ENCODE peak calls at places on chromosomes 3 and 15, in eight cellular contexts. C is cardiac muscle cell, B is brain microvascular endothelial cell, D is IMR-90, G is astrocyte of the spinal cord, Q is cardiac fibroblast, Y is mucosa of descending colon, J is transverse colon. F is an unnamed sample.

GRCh38 chr3:67622652-67623051 is 31.8 kb downstream of the SUCLG2 start:
- DNase-seq in C (no peak), B (no peak), D (no peak), G (no peak), Q (no peak), Y (no peak), J (no peak), F (no peak)

GRCh38 chr15:42085236-42085605 is 9.1 kb downstream of the PLA2G4D start:
- DNase-seq in C (no peak), B (no peak), D (no peak), G (no peak), Q (no peak), Y (no peak), J (peak; percentile 43), F (no peak)

GRCh38 chr3:142866841-142867631 is 21.8 kb downstream of the PCOLCE2 start:
- DNase-seq in C (no peak), B (no peak), D (no peak), G (no peak), Q (no peak), Y (no peak), J (no peak), F (no peak)

GRCh38 chr3:119810018-119810435 is 28.1 kb downstream of the NR1I2 start:
- DNase-seq in C (peak; percentile 22), B (peak; percentile 9), D (peak; percentile 18), G (peak; percentile 26), Q (peak; percentile 33), Y (no peak), J (peak; percentile 15), F (no peak)

GRCh38 chr3:55160241-55160877 is 232.5 kb upstream of the LRTM1 start:
- DNase-seq in C (no peak), B (peak; percentile 99), D (peak; percentile 100), G (peak; percentile 100), Q (peak; percentile 87), Y (peak; percentile 46), J (peak; percentile 45), F (peak; percentile 79)

GRCh38 chr3:111668912-111669488 is 73.9 kb upstream of the ZBED2 start:
- DNase-seq in C (peak; percentile 61), B (no peak), D (peak; percentile 76), G (peak; percentile 69), Q (peak; percentile 80), Y (no peak), J (no peak), F (no peak)

GRCh38 chr3:38214560-38214959 is 49.2 kb downstream of the OXSR1 start:
- DNase-seq in C (no peak), B (no peak), D (peak; percentile 29), G (no peak), Q (no peak), Y (no peak), J (no peak), F (no peak)

GRCh38 chr15:90207252-90207651 is 6.1 kb downstream of the SEMA4B start:
- DNase-seq in C (no peak), B (no peak), D (no peak), G (no peak), Q (no peak), Y (no peak), J (no peak), F (no peak)

GRCh38 chr3:190318666-190319065 is 3.6 kb downstream of the CLDN1 start:
- DNase-seq in C (no peak), B (no peak), D (no peak), G (no peak), Q (no peak), Y (no peak), J (no peak), F (no peak)

GRCh38 chr3:69932087-69932486 is 67.4 kb upstream of the SAMMSON start:
- DNase-seq in C (no peak), B (no peak), D (no peak), G (no peak), Q (no peak), Y (no peak), J (no peak), F (no peak)

GRCh38 chr3:187679638-187680396 is 9.6 kb upstream of the SST start:
- DNase-seq in C (peak; percentile 88), B (peak; percentile 65), D (peak; percentile 68), G (peak; percentile 65), Q (peak; percentile 83), Y (peak; percentile 81), J (peak; percentile 79), F (no peak)

GRCh38 chr3:25944328-25944727 is 154.4 kb downstream of the OXSM start:
- DNase-seq in C (no peak), B (no peak), D (no peak), G (no peak), Q (no peak), Y (no peak), J (no peak), F (no peak)

GRCh38 chr3:46730819-46731218 is 13.2 kb upstream of the PRSS50 start:
- DNase-seq in C (no peak), B (no peak), D (no peak), G (no peak), Q (no peak), Y (no peak), J (no peak), F (no peak)

GRCh38 chr15:100114526-100114925 is 227.2 kb downstream of the ADAMTS17 start:
- DNase-seq in C (peak; percentile 60), B (peak; percentile 70), D (peak; percentile 48), G (peak; percentile 66), Q (peak; percentile 86), Y (no peak), J (no peak), F (no peak)

GRCh38 chr3:105534491-105534890 is 167.8 kb downstream of the ALCAM start:
- DNase-seq in C (no peak), B (no peak), D (no peak), G (no peak), Q (no peak), Y (no peak), J (no peak), F (no peak)

GRCh38 chr3:64878372-64878771 is 190.6 kb upstream of the ADAMTS9 start:
- DNase-seq in C (no peak), B (no peak), D (peak; percentile 62), G (no peak), Q (peak; percentile 31), Y (no peak), J (no peak), F (no peak)

GRCh38 chr3:159762981-159763465 is 225.6 kb upstream of the IL12A start:
- DNase-seq in C (peak; percentile 60), B (peak; percentile 85), D (peak; percentile 94), G (peak; percentile 89), Q (peak; percentile 88), Y (no peak), J (peak; percentile 55), F (no peak)

GRCh38 chr15:101188517-101189340 is 63.1 kb downstream of the CHSY1 start:
- DNase-seq in C (no peak), B (peak; percentile 79), D (peak; percentile 91), G (peak; percentile 74), Q (peak; percentile 88), Y (no peak), J (no peak), F (no peak)

GRCh38 chr3:183883291-183884096 is 1.2 kb downstream of the PARL start:
- DNase-seq in C (no peak), B (no peak), D (no peak), G (no peak), Q (no peak), Y (no peak), J (no peak), F (no peak)

GRCh38 chr15:79209690-79210089 is 72.8 kb upstream of the ANKRD34C start:
- DNase-seq in C (peak; percentile 61), B (no peak), D (no peak), G (no peak), Q (no peak), Y (no peak), J (no peak), F (no peak)
- TF ChIP-seq CTCF in C (peak; percentile 24), B (peak; percentile 34), D (no peak), G (peak; percentile 37), Q (no peak), Y (no peak), J (no peak), F (peak; percentile 37)

DNA sequence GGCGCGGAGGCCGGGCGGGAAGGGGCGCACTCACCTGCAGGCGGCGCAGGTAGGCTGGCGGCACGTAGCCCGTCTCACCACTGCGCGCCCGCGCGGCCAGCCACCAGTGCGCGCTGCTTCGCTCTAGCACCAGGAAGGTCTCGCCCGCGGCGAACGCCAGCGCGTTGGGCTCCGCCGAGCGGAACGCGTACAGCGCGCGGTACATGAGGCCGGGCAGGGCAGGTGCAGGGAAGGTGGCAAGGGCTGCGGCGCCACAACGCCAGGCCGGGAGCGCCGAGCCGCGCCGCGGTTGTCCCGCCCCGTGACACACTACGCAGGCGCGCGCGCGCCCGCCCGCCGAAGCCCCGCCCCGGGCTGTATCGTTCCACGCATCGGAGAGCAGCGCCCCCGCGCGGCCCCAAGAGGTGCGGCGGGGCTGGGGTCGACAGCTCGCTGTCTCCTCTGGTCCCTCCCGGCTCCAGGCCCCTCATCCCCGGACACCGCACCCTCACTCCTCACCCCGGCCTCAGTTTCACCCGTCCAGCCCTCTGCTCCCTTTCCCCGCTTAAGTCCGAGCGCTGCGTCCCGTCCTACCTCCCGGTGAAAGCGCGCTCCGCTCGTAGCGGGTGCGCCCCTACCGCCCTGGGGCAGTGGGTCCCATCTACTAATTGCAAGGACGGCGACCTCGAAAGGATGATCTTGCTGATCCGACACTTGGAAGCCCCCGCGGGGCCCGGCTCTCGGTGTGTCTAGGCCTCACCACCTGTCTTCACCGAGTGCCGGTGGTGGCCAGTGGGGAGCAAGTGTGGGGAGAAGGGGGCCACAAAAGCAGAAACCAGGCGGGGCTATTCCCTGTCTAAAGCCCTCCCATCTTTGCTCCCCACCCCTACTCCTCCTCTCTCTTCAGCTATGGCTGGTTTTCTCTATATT is at the start of gene NCKIPSD:
- DNase-seq in C (peak; percentile 94), B (peak; percentile 71), D (peak; percentile 69), G (peak; percentile 82), Q (peak; percentile 84), Y (peak; percentile 94), J (peak; percentile 92), F (no peak)
- H3K4me3 ChIP-seq in C (peak within 1 kb of the TSS; percentile 92), B (peak within 1 kb of the TSS; percentile 87), D (peak within 1 kb of the TSS; percentile 99), G (peak within 1 kb of the TSS; percentile 77), Q (peak within 1 kb of the TSS; percentile 95), Y (peak within 1 kb of the TSS; percentile 70), J (peak within 1 kb of the TSS; percentile 68), F (peak within 1 kb of the TSS; percentile 98)

GRCh38 chr3:482479-482878 is 285.9 kb downstream of the CHL1 start:
- DNase-seq in C (no peak), B (no peak), D (no peak), G (no peak), Q (no peak), Y (no peak), J (no peak), F (no peak)

GRCh38 chr3:487580-487979 is 291.0 kb downstream of the CHL1 start:
- DNase-seq in C (no peak), B (no peak), D (no peak), G (no peak), Q (no peak), Y (no peak), J (no peak), F (no peak)

GRCh38 chr3:480070-480469 is 283.5 kb downstream of the CHL1 start:
- DNase-seq in C (no peak), B (no peak), D (no peak), G (no peak), Q (no peak), Y (no peak), J (no peak), F (no peak)

GRCh38 chr3:484302-484701 is 287.7 kb downstream of the CHL1 start:
- DNase-seq in C (peak; percentile 45), B (no peak), D (no peak), G (no peak), Q (peak; percentile 7), Y (no peak), J (no peak), F (no peak)

GRCh38 chr3:481680-482079 is 285.1 kb downstream of the CHL1 start:
- DNase-seq in C (no peak), B (no peak), D (no peak), G (no peak), Q (peak; percentile 3), Y (no peak), J (no peak), F (no peak)
- TF ChIP-seq CTCF in C (peak; percentile 25), B (peak; percentile 7), D (no peak), G (no peak), Q (no peak), Y (no peak), J (no peak), F (peak; percentile 65)

GRCh38 chr15:69253156-69253555 is 45.6 kb upstream of the PAQR5 start:
- DNase-seq in C (no peak), B (peak; percentile 80), D (peak; percentile 93), G (peak; percentile 89), Q (peak; percentile 83), Y (no peak), J (no peak), F (peak; percentile 70)
- H3K4me3 ChIP-seq in C (no peak overlapping the region), B (no peak overlapping the region), D (peak overlapping the region; percentile 36), G (no peak overlapping the region), Q (no peak overlapping the region), Y (no peak overlapping the region), J (no peak overlapping the region), F (peak overlapping the region; percentile 15)

F was measured in epithelial cell of proximal tubule.